ENCODE peak calls at places on chromosome 20, in eight cellular contexts. Q is HT-29; Z is activated CD4-positive, CD25-positive, alpha-beta regulatory T cell; O is HFFc6; S is PC-9; U is stimulated activated CD4-positive, alpha-beta T cell treated with anti-CD3 and anti-CD28 coated beads, Interleukin-1b, Interleukin-23, amount 100 ng/mL, for 4 hours; X is retina; I is CD8-positive, alpha-beta T cell. N is an unnamed sample.
A peak's percentile ranks its signal among the peaks of the same experiment; 100 is the strongest.

GRCh38 chr20:63884506-63885263 is 10.2 kb upstream of the DNAJC5 start:
- DNase-seq in Q (no peak), Z (no peak), O (no peak), S (no peak), U (no peak), X (no peak), I (no peak), N (no peak)

GRCh38 chr20:57531986-57532566 is 7.1 kb upstream of the CTCFL start:
- DNase-seq in Q (no peak), Z (no peak), O (no peak), S (no peak), U (no peak), X (no peak), I (no peak), N (no peak)

GRCh38 chr20:49823152-49823847 is 10.7 kb downstream of the SLC9A8 start:
- DNase-seq in Q (peak; percentile 84), Z (no peak), O (no peak), S (no peak), U (no peak), X (no peak), I (no peak), N (peak; percentile 44)

GRCh38 chr20:2140561-2140960 is 38.9 kb downstream of the STK35 start:
- DNase-seq in Q (no peak), Z (no peak), O (peak; percentile 31), S (no peak), U (no peak), X (no peak), I (no peak), N (no peak)

GRCh38 chr20:48761023-48761785 is 66.6 kb downstream of the PREX1 start:
- DNase-seq in Q (no peak), Z (no peak), O (no peak), S (no peak), U (no peak), X (no peak), I (peak; percentile 58), N (no peak)

GRCh38 chr20:58010666-58011065 is 217.8 kb downstream of the ANKRD60 start:
- DNase-seq in Q (no peak), Z (no peak), O (no peak), S (no peak), U (no peak), X (no peak), I (no peak), N (no peak)

GRCh38 chr20:14561733-14562132 is 224.3 kb upstream of the FLRT3 start:
- DNase-seq in Q (no peak), Z (no peak), O (no peak), S (no peak), U (no peak), X (no peak), I (no peak), N (no peak)

GRCh38 chr20:10074513-10074912 is 39.7 kb downstream of the ANKEF1 start:
- DNase-seq in Q (peak; percentile 8), Z (no peak), O (peak; percentile 78), S (peak; percentile 48), U (no peak), X (no peak), I (no peak), N (no peak)

GRCh38 chr20:58192567-58192966 is 35.9 kb downstream of the ANKRD60 start:
- DNase-seq in Q (no peak), Z (no peak), O (no peak), S (no peak), U (peak; percentile 21), X (no peak), I (peak; percentile 26), N (peak; percentile 9)

GRCh38 chr20:35663516-35663812 is 1.2 kb downstream of the CPNE1 start:
- DNase-seq in Q (no peak), Z (no peak), O (peak; percentile 3), S (no peak), U (no peak), X (no peak), I (no peak), N (no peak)

GRCh38 chr20:1920826-1921225 is 25.6 kb downstream of the SIRPA start:
- DNase-seq in Q (no peak), Z (no peak), O (no peak), S (no peak), U (no peak), X (no peak), I (no peak), N (no peak)

GRCh38 chr20:20454850-20455627 is 87.1 kb downstream of the INSM1 start:
- DNase-seq in Q (no peak), Z (no peak), O (no peak), S (no peak), U (no peak), X (peak; percentile 85), I (no peak), N (no peak)

GRCh38 chr20:44457016-44457415 is 18.7 kb upstream of the TTPAL start:
- DNase-seq in Q (peak; percentile 44), Z (no peak), O (no peak), S (no peak), U (no peak), X (no peak), I (no peak), N (no peak)

N was measured in T-helper 2 cell.